ENCODE peak calls at places on chromosomes 3 and 15, in ten cellular contexts. D is tibial nerve, W is adrenal gland, H is upper lobe of left lung, S is breast epithelium, Z is Peyer's patch, J is spleen, B is uterus, G is vagina, F is endothelial cell of umbilical vein. C is an unnamed sample.

GRCh38 chr3:80997622-80998021 is 763.8 kb downstream of the GBE1 start:
- DNase-seq in D (no peak), W (no peak), H (no peak), S (no peak), Z (no peak), J (no peak), B (no peak), G (no peak), F (no peak), C (no peak)

GRCh38 chr3:9028134-9028533 is 64.9 kb upstream of the RAD18 start:
- DNase-seq in D (peak; percentile 68), W (peak; percentile 96), H (peak; percentile 76), S (peak; percentile 86), Z (peak; percentile 34), J (no peak), B (peak; percentile 87), G (peak; percentile 86), F (peak; percentile 14), C (peak; percentile 97)

GRCh38 chr15:88484781-88485246 is 17.3 kb downstream of the MRPS11 start:
- DNase-seq in D (no peak), W (peak; percentile 66), H (no peak), S (no peak), Z (no peak), J (no peak), B (no peak), G (no peak), F (no peak), C (no peak)

GRCh38 chr3:157347577-157348303 is 88.9 kb upstream of the PTX3 start:
- DNase-seq in D (no peak), W (no peak), H (no peak), S (no peak), Z (no peak), J (no peak), B (no peak), G (no peak), F (no peak), C (no peak)

GRCh38 chr3:184759666-184760200 is 47.9 kb upstream of the MAGEF1 start:
- DNase-seq in D (no peak), W (no peak), H (no peak), S (no peak), Z (no peak), J (peak; percentile 69), B (no peak), G (no peak), F (no peak), C (no peak)

GRCh38 chr3:35677797-35678196 is 38.5 kb downstream of the ARPP21 start:
- DNase-seq in D (no peak), W (no peak), H (no peak), S (no peak), Z (no peak), J (no peak), B (no peak), G (no peak), F (no peak), C (no peak)

GRCh38 chr3:185712337-185712736 is 112.5 kb downstream of the IGF2BP2 start:
- DNase-seq in D (no peak), W (no peak), H (no peak), S (no peak), Z (no peak), J (no peak), B (no peak), G (no peak), F (no peak), C (no peak)

GRCh38 chr3:69671082-69671952 is 67.9 kb upstream of the MITF start:
- DNase-seq in D (peak; percentile 87), W (peak; percentile 62), H (no peak), S (no peak), Z (no peak), J (no peak), B (peak; percentile 61), G (no peak), F (peak; percentile 62), C (peak; percentile 15)

GRCh38 chr15:57927091-57927631 is 138.3 kb downstream of the ALDH1A2 start:
- DNase-seq in D (no peak), W (no peak), H (peak; percentile 56), S (no peak), Z (no peak), J (no peak), B (no peak), G (no peak), F (no peak), C (peak; percentile 25)

GRCh38 chr3:98563661-98564281 is 29.6 kb downstream of the CPOX start:
- DNase-seq in D (no peak), W (no peak), H (no peak), S (no peak), Z (no peak), J (no peak), B (no peak), G (no peak), F (no peak), C (no peak)

GRCh38 chr3:51687472-51688205 is 16.6 kb downstream of the TEX264 start:
- DNase-seq in D (no peak), W (no peak), H (no peak), S (no peak), Z (no peak), J (no peak), B (no peak), G (no peak), F (no peak), C (no peak)

GRCh38 chr15:75902129-75902557 is 1.5 kb upstream of the FBXO22 start:
- DNase-seq in D (no peak), W (peak; percentile 83), H (no peak), S (no peak), Z (no peak), J (no peak), B (no peak), G (no peak), F (no peak), C (no peak)

GRCh38 chr3:185552358-185552877 is at the start of gene LIPH:
- DNase-seq in D (no peak), W (no peak), H (peak; percentile 54), S (no peak), Z (no peak), J (no peak), B (no peak), G (no peak), F (no peak), C (no peak)

GRCh38 chr3:195258449-195259145 is 12.4 kb downstream of the XXYLT1 start:
- DNase-seq in D (no peak), W (peak; percentile 38), H (no peak), S (no peak), Z (peak; percentile 34), J (peak; percentile 72), B (no peak), G (peak; percentile 86), F (peak; percentile 45), C (no peak)

GRCh38 chr3:195260286-195260905 is 10.6 kb downstream of the XXYLT1 start:
- DNase-seq in D (no peak), W (peak; percentile 78), H (peak; percentile 66), S (no peak), Z (no peak), J (no peak), B (no peak), G (peak; percentile 93), F (peak; percentile 53), C (peak; percentile 28)

GRCh38 chr3:195259146-195259563 is 11.8 kb downstream of the XXYLT1 start:
- DNase-seq in D (no peak), W (no peak), H (no peak), S (no peak), Z (no peak), J (peak; percentile 79), B (no peak), G (peak; percentile 87), F (peak; percentile 69), C (no peak)

GRCh38 chr3:195257454-195258448 is 13.2 kb downstream of the XXYLT1 start:
- DNase-seq in D (no peak), W (peak; percentile 79), H (no peak), S (no peak), Z (no peak), J (peak; percentile 75), B (no peak), G (no peak), F (no peak), C (no peak)

GRCh38 chr3:195259564-195260285 is 11.2 kb downstream of the XXYLT1 start:
- DNase-seq in D (peak; percentile 86), W (peak; percentile 95), H (peak; percentile 88), S (peak; percentile 79), Z (peak; percentile 94), J (peak; percentile 97), B (peak; percentile 95), G (peak; percentile 95), F (peak; percentile 96), C (peak; percentile 86)
- TF ChIP-seq POLR2A in D (peak; percentile 47), W (peak; percentile 66), H (peak; percentile 39), S (no peak), Z (peak; percentile 34), J (peak; percentile 18), B (peak; percentile 73), G (no peak), F (peak; percentile 38), C (no peak)

GRCh38 chr15:51726302-51727073 is 11.0 kb downstream of the LYSMD2 start:
- DNase-seq in D (no peak), W (peak; percentile 88), H (no peak), S (no peak), Z (no peak), J (no peak), B (peak; percentile 71), G (no peak), F (no peak), C (peak; percentile 43)
- H3K27ac ChIP-seq in D (no peak overlapping the region), W (no peak overlapping the region), H (peak overlapping the region; percentile 46), S (no peak overlapping the region), Z (peak overlapping the region; percentile 1), J (no peak overlapping the region), B (peak overlapping the region; percentile 77), G (peak overlapping the region; percentile 59), F (no peak overlapping the region), C (no peak overlapping the region)

GRCh38 chr3:171974986-171975837 is 64.2 kb upstream of the FNDC3B start:
- DNase-seq in D (no peak), W (no peak), H (no peak), S (no peak), Z (no peak), J (no peak), B (no peak), G (no peak), F (no peak), C (no peak)
- H3K4me3 ChIP-seq in D (no peak overlapping the region), W (no peak overlapping the region), H (no peak overlapping the region), S (no peak overlapping the region), Z (no peak overlapping the region), J (no peak overlapping the region), B (no peak overlapping the region), G (no peak overlapping the region), F (no peak overlapping the region), C (no peak overlapping the region)

GRCh38 chr3:112639451-112640332 is 1.3 kb downstream of the CCDC80 start:
- DNase-seq in D (no peak), W (no peak), H (no peak), S (no peak), Z (no peak), J (no peak), B (peak; percentile 40), G (no peak), F (no peak), C (no peak)

GRCh38 chr3:112640333-112640863 is 545 bp downstream of the CCDC80 start:
- DNase-seq in D (peak; percentile 47), W (no peak), H (no peak), S (no peak), Z (no peak), J (no peak), B (peak; percentile 34), G (no peak), F (peak; percentile 73), C (no peak)

GRCh38 chr3:112643621-112644236 is 2.8 kb upstream of the CCDC80 start:
- DNase-seq in D (no peak), W (no peak), H (no peak), S (no peak), Z (no peak), J (no peak), B (no peak), G (no peak), F (no peak), C (peak; percentile 25)

GRCh38 chr3:112642912-112643506 is 2.1 kb upstream of the CCDC80 start:
- DNase-seq in D (peak; percentile 98), W (peak; percentile 94), H (peak; percentile 87), S (peak; percentile 67), Z (peak; percentile 83), J (peak; percentile 90), B (peak; percentile 87), G (no peak), F (peak; percentile 83), C (peak; percentile 91)

GRCh38 chr3:112640864-112641751 is at the start of gene CCDC80:
- DNase-seq in D (no peak), W (no peak), H (no peak), S (no peak), Z (no peak), J (no peak), B (peak; percentile 20), G (no peak), F (peak; percentile 91), C (no peak)
- TF ChIP-seq POLR2A in D (peak; percentile 65), W (peak; percentile 84), H (no peak), S (no peak), Z (no peak), J (no peak), B (no peak), G (no peak), F (peak; percentile 100), C (peak; percentile 73)